ENCODE peak calls at places on chromosomes 4 and X, in ten cellular contexts. One of them, this sample, is unnamed.

GRCh38 chrX:143669395-143669794 is 33.5 kb upstream of the SLITRK4 start:
- DNase-seq in D341Med: no peak
- DNase-seq in head of caudate nucleus: no peak
- DNase-seq in endothelial cell: no peak
- DNase-seq in endodermal cell: no peak
- DNase-seq in iris pigment epithelial cell: peak
- DNase-seq in Right ventricle myocardium inferior: no peak
- DNase-seq in islet precursor cell: no peak
- DNase-seq in nephron progenitor cell: no peak
- DNase-seq in H9: no peak
- DNase-seq in this sample: no peak

GRCh38 chr4:87973283-87974169 is 2.0 kb upstream of the SPP1 start:
- DNase-seq in endodermal cell: peak
- DNase-seq in iris pigment epithelial cell: peak
- DNase-seq in Right ventricle myocardium inferior: no peak
- DNase-seq in islet precursor cell: peak
- DNase-seq in endothelial cell: peak
- DNase-seq in head of caudate nucleus: peak
- DNase-seq in D341Med: peak
- DNase-seq in nephron progenitor cell: peak
- DNase-seq in H9: peak
- DNase-seq in this sample: peak

GRCh38 chrX:46967547-46967946 is 55.3 kb downstream of the JADE3 start:
- DNase-seq in Right ventricle myocardium inferior: no peak
- DNase-seq in endodermal cell: no peak
- DNase-seq in H9: no peak
- DNase-seq in endothelial cell: no peak
- DNase-seq in head of caudate nucleus: no peak
- DNase-seq in islet precursor cell: no peak
- DNase-seq in nephron progenitor cell: no peak
- DNase-seq in D341Med: no peak
- DNase-seq in iris pigment epithelial cell: no peak
- DNase-seq in this sample: no peak

GRCh38 chr4:14465498-14465897 is 536.8 kb upstream of the CPEB2 start:
- DNase-seq in Right ventricle myocardium inferior: no peak
- DNase-seq in H9: no peak
- DNase-seq in islet precursor cell: no peak
- DNase-seq in endothelial cell: no peak
- DNase-seq in D341Med: no peak
- DNase-seq in head of caudate nucleus: no peak
- DNase-seq in nephron progenitor cell: no peak
- DNase-seq in iris pigment epithelial cell: no peak
- DNase-seq in endodermal cell: no peak
- DNase-seq in this sample: no peak

GRCh38 chrX:68686684-68687045 is 39.2 kb downstream of the STARD8 start:
- DNase-seq in endothelial cell: no peak
- DNase-seq in iris pigment epithelial cell: no peak
- DNase-seq in nephron progenitor cell: no peak
- DNase-seq in head of caudate nucleus: peak
- DNase-seq in islet precursor cell: no peak
- DNase-seq in Right ventricle myocardium inferior: no peak
- DNase-seq in D341Med: no peak
- DNase-seq in endodermal cell: no peak
- DNase-seq in H9: peak
- DNase-seq in this sample: no peak

GRCh38 chr4:143215873-143216272 is 31.2 kb downstream of the USP38 start:
- DNase-seq in endothelial cell: no peak
- DNase-seq in iris pigment epithelial cell: no peak
- DNase-seq in H9: no peak
- DNase-seq in Right ventricle myocardium inferior: no peak
- DNase-seq in nephron progenitor cell: no peak
- DNase-seq in endodermal cell: no peak
- DNase-seq in head of caudate nucleus: no peak
- DNase-seq in D341Med: no peak
- DNase-seq in islet precursor cell: no peak
- DNase-seq in this sample: no peak

GRCh38 chrX:14027031-14027430 is 2.7 kb downstream of the GEMIN8 start:
- DNase-seq in Right ventricle myocardium inferior: no peak
- DNase-seq in endodermal cell: no peak
- DNase-seq in iris pigment epithelial cell: peak
- DNase-seq in H9: no peak
- DNase-seq in nephron progenitor cell: no peak
- DNase-seq in endothelial cell: no peak
- DNase-seq in islet precursor cell: no peak
- DNase-seq in head of caudate nucleus: peak
- DNase-seq in D341Med: no peak
- DNase-seq in this sample: no peak

GRCh38 chr4:78612398-78613005 is 60.9 kb downstream of the ANXA3 start:
- DNase-seq in nephron progenitor cell: no peak
- DNase-seq in islet precursor cell: no peak
- DNase-seq in iris pigment epithelial cell: peak
- DNase-seq in endodermal cell: no peak
- DNase-seq in H9: no peak
- DNase-seq in endothelial cell: no peak
- DNase-seq in head of caudate nucleus: peak
- DNase-seq in D341Med: peak
- DNase-seq in Right ventricle myocardium inferior: no peak
- DNase-seq in this sample: no peak

GRCh38 chrX:115948018-115948923 is 222.3 kb upstream of the AGTR2 start:
- DNase-seq in head of caudate nucleus: no peak
- DNase-seq in endothelial cell: no peak
- DNase-seq in islet precursor cell: no peak
- DNase-seq in nephron progenitor cell: no peak
- DNase-seq in iris pigment epithelial cell: no peak
- DNase-seq in H9: no peak
- DNase-seq in Right ventricle myocardium inferior: no peak
- DNase-seq in D341Med: no peak
- DNase-seq in endodermal cell: peak
- DNase-seq in this sample: no peak

GRCh38 chrX:84729809-84730208 is 227.6 kb upstream of the HDX start:
- DNase-seq in H9: peak
- DNase-seq in head of caudate nucleus: no peak
- DNase-seq in endothelial cell: peak
- DNase-seq in endodermal cell: peak
- DNase-seq in nephron progenitor cell: peak
- DNase-seq in D341Med: peak
- DNase-seq in islet precursor cell: peak
- DNase-seq in Right ventricle myocardium inferior: no peak
- DNase-seq in iris pigment epithelial cell: peak
- DNase-seq in this sample: no peak

GRCh38 chr4:145281946-145282345 is 101.6 kb upstream of the OTUD4 start:
- DNase-seq in D341Med: no peak
- DNase-seq in islet precursor cell: no peak
- DNase-seq in Right ventricle myocardium inferior: no peak
- DNase-seq in head of caudate nucleus: no peak
- DNase-seq in H9: no peak
- DNase-seq in nephron progenitor cell: no peak
- DNase-seq in endothelial cell: no peak
- DNase-seq in iris pigment epithelial cell: no peak
- DNase-seq in endodermal cell: no peak
- DNase-seq in this sample: no peak

GRCh38 chrX:11321986-11322385 is 28.8 kb downstream of the AMELX start:
- DNase-seq in iris pigment epithelial cell: no peak
- DNase-seq in islet precursor cell: no peak
- DNase-seq in Right ventricle myocardium inferior: no peak
- DNase-seq in head of caudate nucleus: no peak
- DNase-seq in endothelial cell: no peak
- DNase-seq in nephron progenitor cell: no peak
- DNase-seq in endodermal cell: no peak
- DNase-seq in H9: no peak
- DNase-seq in D341Med: no peak
- DNase-seq in this sample: no peak

GRCh38 chr4:102641796-102642195 is 119.0 kb downstream of the MANBA start:
- DNase-seq in endodermal cell: no peak
- DNase-seq in head of caudate nucleus: peak
- DNase-seq in nephron progenitor cell: no peak
- DNase-seq in iris pigment epithelial cell: no peak
- DNase-seq in D341Med: no peak
- DNase-seq in endothelial cell: no peak
- DNase-seq in Right ventricle myocardium inferior: no peak
- DNase-seq in H9: no peak
- DNase-seq in islet precursor cell: no peak
- DNase-seq in this sample: no peak

GRCh38 chr4:38050560-38051350 is 90.6 kb downstream of the PTTG2 start:
- DNase-seq in nephron progenitor cell: no peak
- DNase-seq in islet precursor cell: peak
- DNase-seq in H9: no peak
- DNase-seq in head of caudate nucleus: no peak
- DNase-seq in endothelial cell: no peak
- DNase-seq in Right ventricle myocardium inferior: no peak
- DNase-seq in endodermal cell: no peak
- DNase-seq in D341Med: no peak
- DNase-seq in iris pigment epithelial cell: peak
- DNase-seq in this sample: no peak

GRCh38 chr4:81470456-81471327 is 1.0 kb downstream of the RASGEF1B start:
- DNase-seq in D341Med: peak
- DNase-seq in H9: peak
- DNase-seq in endodermal cell: peak
- DNase-seq in islet precursor cell: peak
- DNase-seq in iris pigment epithelial cell: no peak
- DNase-seq in nephron progenitor cell: peak
- DNase-seq in Right ventricle myocardium inferior: peak
- DNase-seq in head of caudate nucleus: peak
- DNase-seq in endothelial cell: peak
- DNase-seq in this sample: peak

GRCh38 chrX:40173662-40174593 is 76.2 kb upstream of the BCOR start:
- DNase-seq in D341Med: no peak
- DNase-seq in islet precursor cell: peak
- DNase-seq in endothelial cell: peak
- DNase-seq in nephron progenitor cell: peak
- DNase-seq in Right ventricle myocardium inferior: no peak
- DNase-seq in head of caudate nucleus: peak
- DNase-seq in iris pigment epithelial cell: peak
- DNase-seq in endodermal cell: peak
- DNase-seq in H9: peak
- DNase-seq in this sample: peak

GRCh38 chr4:98930311-98930865 is 1.5 kb upstream of the EIF4E start:
- DNase-seq in H9: no peak
- DNase-seq in head of caudate nucleus: no peak
- DNase-seq in D341Med: no peak
- DNase-seq in nephron progenitor cell: no peak
- DNase-seq in islet precursor cell: no peak
- DNase-seq in endodermal cell: no peak
- DNase-seq in iris pigment epithelial cell: no peak
- DNase-seq in Right ventricle myocardium inferior: no peak
- DNase-seq in endothelial cell: no peak
- DNase-seq in this sample: no peak

GRCh38 chr4:128725405-128725804 is 84.1 kb upstream of the JADE1 start:
- DNase-seq in iris pigment epithelial cell: no peak
- DNase-seq in endodermal cell: peak
- DNase-seq in nephron progenitor cell: no peak
- DNase-seq in islet precursor cell: peak
- DNase-seq in H9: no peak
- DNase-seq in head of caudate nucleus: no peak
- DNase-seq in endothelial cell: no peak
- DNase-seq in D341Med: no peak
- DNase-seq in Right ventricle myocardium inferior: no peak
- DNase-seq in this sample: no peak

GRCh38 chr4:8872402-8873291 is 1.0 kb upstream of the HMX1 start:
- DNase-seq in Right ventricle myocardium inferior: no peak
- DNase-seq in nephron progenitor cell: no peak
- DNase-seq in head of caudate nucleus: no peak
- DNase-seq in iris pigment epithelial cell: no peak
- DNase-seq in D341Med: no peak
- DNase-seq in islet precursor cell: no peak
- DNase-seq in endothelial cell: no peak
- DNase-seq in endodermal cell: peak
- DNase-seq in H9: no peak
- DNase-seq in this sample: no peak

GRCh38 chrX:120310861-120311631 is at the start of gene TMEM255A:
- DNase-seq in D341Med: peak
- DNase-seq in head of caudate nucleus: peak
- DNase-seq in H9: peak
- DNase-seq in endothelial cell: no peak
- DNase-seq in iris pigment epithelial cell: no peak
- DNase-seq in nephron progenitor cell: peak
- DNase-seq in islet precursor cell: peak
- DNase-seq in endodermal cell: peak
- DNase-seq in Right ventricle myocardium inferior: peak
- DNase-seq in this sample: no peak

GRCh38 chrX:44314855-44315254 is 28.6 kb downstream of the EFHC2 start:
- DNase-seq in endothelial cell: no peak
- DNase-seq in islet precursor cell: no peak
- DNase-seq in Right ventricle myocardium inferior: no peak
- DNase-seq in nephron progenitor cell: no peak
- DNase-seq in endodermal cell: no peak
- DNase-seq in iris pigment epithelial cell: no peak
- DNase-seq in head of caudate nucleus: no peak
- DNase-seq in H9: no peak
- DNase-seq in D341Med: no peak
- DNase-seq in this sample: no peak

GRCh38 chr4:20684852-20685763 is 15.2 kb upstream of the PACRGL start:
- DNase-seq in endodermal cell: no peak
- DNase-seq in endothelial cell: no peak
- DNase-seq in islet precursor cell: no peak
- DNase-seq in iris pigment epithelial cell: peak
- DNase-seq in nephron progenitor cell: no peak
- DNase-seq in H9: no peak
- DNase-seq in Right ventricle myocardium inferior: no peak
- DNase-seq in head of caudate nucleus: no peak
- DNase-seq in D341Med: no peak
- DNase-seq in this sample: no peak

GRCh38 chr4:61614256-61614655 is 414.1 kb downstream of the ADGRL3 start:
- DNase-seq in D341Med: no peak
- DNase-seq in nephron progenitor cell: no peak
- DNase-seq in endothelial cell: no peak
- DNase-seq in head of caudate nucleus: no peak
- DNase-seq in Right ventricle myocardium inferior: no peak
- DNase-seq in islet precursor cell: no peak
- DNase-seq in H9: no peak
- DNase-seq in iris pigment epithelial cell: no peak
- DNase-seq in endodermal cell: no peak
- DNase-seq in this sample: no peak

GRCh38 chrX:34437586-34437985 is 219.5 kb downstream of the TMEM47 start:
- DNase-seq in nephron progenitor cell: no peak
- DNase-seq in head of caudate nucleus: no peak
- DNase-seq in iris pigment epithelial cell: no peak
- DNase-seq in islet precursor cell: no peak
- DNase-seq in D341Med: no peak
- DNase-seq in H9: no peak
- DNase-seq in endodermal cell: no peak
- DNase-seq in endothelial cell: no peak
- DNase-seq in Right ventricle myocardium inferior: peak
- DNase-seq in this sample: no peak

GRCh38 chrX:69323786-69324720 is 158.8 kb upstream of the PJA1 start:
- DNase-seq in endothelial cell: no peak
- DNase-seq in Right ventricle myocardium inferior: no peak
- DNase-seq in endodermal cell: peak
- DNase-seq in nephron progenitor cell: peak
- DNase-seq in iris pigment epithelial cell: no peak
- DNase-seq in D341Med: no peak
- DNase-seq in head of caudate nucleus: no peak
- DNase-seq in islet precursor cell: no peak
- DNase-seq in H9: no peak
- DNase-seq in this sample: no peak

GRCh38 chrX:44972132-44972531 is 99.1 kb downstream of the KDM6A start:
- DNase-seq in islet precursor cell: no peak
- DNase-seq in endodermal cell: no peak
- DNase-seq in Right ventricle myocardium inferior: no peak
- DNase-seq in H9: no peak
- DNase-seq in nephron progenitor cell: no peak
- DNase-seq in endothelial cell: no peak
- DNase-seq in head of caudate nucleus: no peak
- DNase-seq in D341Med: no peak
- DNase-seq in iris pigment epithelial cell: no peak
- DNase-seq in this sample: no peak

GRCh38 chr4:123300222-123300621 is 96.4 kb upstream of the SPRY1 start:
- DNase-seq in endodermal cell: no peak
- DNase-seq in head of caudate nucleus: no peak
- DNase-seq in nephron progenitor cell: no peak
- DNase-seq in H9: no peak
- DNase-seq in iris pigment epithelial cell: no peak
- DNase-seq in islet precursor cell: no peak
- DNase-seq in D341Med: no peak
- DNase-seq in endothelial cell: no peak
- DNase-seq in Right ventricle myocardium inferior: no peak
- DNase-seq in this sample: no peak

GRCh38 chr4:24244663-24245519 is 339.5 kb downstream of the DHX15 start:
- DNase-seq in iris pigment epithelial cell: no peak
- DNase-seq in H9: no peak
- DNase-seq in endodermal cell: no peak
- DNase-seq in nephron progenitor cell: peak
- DNase-seq in islet precursor cell: peak
- DNase-seq in D341Med: no peak
- DNase-seq in endothelial cell: no peak
- DNase-seq in head of caudate nucleus: no peak
- DNase-seq in Right ventricle myocardium inferior: peak
- DNase-seq in this sample: no peak